ENCODE peak calls at places on chromosome 1, in seven cellular contexts. Q is OCI-LY7, P is SK-N-SH, E is HCT116, Z is astrocyte, U is PC-9, G is GM23338. F is an unnamed sample.
A peak's percentile ranks its signal among the peaks of the same experiment; 100 is the strongest.

GRCh38 chr1:218665216-218665615 is 320.1 kb downstream of the TGFB2 start:
- DNase-seq in Q (no peak), P (no peak), E (no peak), Z (peak; percentile 84), U (no peak), G (no peak), F (peak; percentile 48)

GRCh38 chr1:169475806-169476205 is 9.9 kb downstream of the SLC19A2 start:
- DNase-seq in Q (no peak), P (no peak), E (no peak), Z (no peak), U (no peak), G (no peak), F (no peak)

GRCh38 chr1:240621249-240621648 is 9.3 kb upstream of the GREM2 start:
- DNase-seq in Q (no peak), P (no peak), E (no peak), Z (peak; percentile 78), U (no peak), G (peak; percentile 27), F (no peak)

GRCh38 chr1:111225717-111226400 is 1.7 kb upstream of the CHI3L2 start:
- DNase-seq in Q (no peak), P (no peak), E (no peak), Z (peak; percentile 51), U (no peak), G (no peak), F (no peak)

GRCh38 chr1:110513511-110513910 is 5.5 kb downstream of the KCNA10 start:
- DNase-seq in Q (no peak), P (no peak), E (no peak), Z (no peak), U (no peak), G (peak; percentile 44), F (peak; percentile 11)

GRCh38 chr1:193614817-193615216 is 428.4 kb upstream of the B3GALT2 start:
- DNase-seq in Q (no peak), P (no peak), E (peak; percentile 37), Z (peak; percentile 44), U (no peak), G (no peak), F (peak; percentile 46)

GRCh38 chr1:56418047-56418680 is 161.2 kb downstream of the PLPP3 start:
- DNase-seq in Q (no peak), P (no peak), E (no peak), Z (no peak), U (no peak), G (no peak), F (no peak)

GRCh38 chr1:220320709-220321108 is 48.5 kb upstream of the RAB3GAP2 start:
- DNase-seq in Q (no peak), P (no peak), E (no peak), Z (no peak), U (no peak), G (no peak), F (no peak)

GRCh38 chr1:112388436-112388835 is 7.6 kb upstream of the CTTNBP2NL start:
- DNase-seq in Q (no peak), P (no peak), E (no peak), Z (peak; percentile 60), U (peak; percentile 41), G (peak; percentile 32), F (no peak)

GRCh38 chr1:113531321-113531720 is 141.0 kb downstream of the MAGI3 start:
- DNase-seq in Q (no peak), P (no peak), E (no peak), Z (no peak), U (no peak), G (no peak), F (no peak)

DNA sequence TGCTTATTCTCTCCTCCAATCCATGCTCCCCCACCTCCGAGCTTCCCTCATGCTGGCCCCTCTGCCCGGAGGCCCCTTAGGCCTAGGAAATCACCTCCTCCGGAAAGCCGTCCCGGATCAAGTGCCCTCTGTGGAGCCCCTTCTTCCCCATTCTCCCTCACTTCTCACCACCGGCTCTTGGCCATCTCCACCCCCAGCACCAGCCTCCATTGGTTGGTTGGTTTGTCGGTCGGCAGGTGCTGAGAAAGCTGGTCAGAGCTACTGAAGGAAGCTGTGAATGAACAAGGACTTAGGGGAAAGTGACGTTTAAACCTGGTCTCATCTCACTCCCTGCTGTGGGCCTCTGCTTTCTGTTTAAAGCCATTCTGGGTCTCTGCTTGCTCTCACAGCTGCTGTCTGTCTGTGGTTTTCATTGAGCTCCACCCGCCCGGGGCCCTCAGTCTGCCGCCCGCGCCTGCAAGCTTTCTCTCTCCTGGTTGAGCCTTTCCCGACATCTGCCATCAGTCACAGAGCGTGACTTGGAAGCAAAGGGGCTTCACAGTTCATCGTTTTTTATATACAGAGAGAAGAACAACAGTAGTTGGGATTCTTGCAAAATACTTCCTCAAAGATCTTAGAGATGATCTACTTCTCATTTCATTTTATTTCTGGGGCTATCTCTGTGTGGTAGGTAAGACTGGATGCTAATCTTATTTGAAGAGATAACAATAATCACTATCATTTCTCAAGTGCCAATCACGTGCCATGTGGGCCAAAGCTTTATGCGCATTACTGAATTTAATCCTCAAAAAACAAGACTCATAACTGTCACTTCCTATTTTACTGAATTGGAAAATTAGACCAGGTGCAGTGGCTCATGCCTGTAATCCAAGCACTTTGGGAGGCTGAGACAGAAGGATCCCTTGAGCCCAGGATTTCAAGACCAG is 122.0 kb downstream of the KCNN3 start:
- DNase-seq in Q (no peak), P (peak; percentile 78), E (no peak), Z (no peak), U (no peak), G (no peak), F (no peak)
- H2AFZ ChIP-seq in Q (no peak overlapping the region), P (no peak overlapping the region), E (no peak overlapping the region), Z (no peak overlapping the region), U (no peak overlapping the region), G (peak overlapping the region; percentile 59), F (no peak overlapping the region)

DNA sequence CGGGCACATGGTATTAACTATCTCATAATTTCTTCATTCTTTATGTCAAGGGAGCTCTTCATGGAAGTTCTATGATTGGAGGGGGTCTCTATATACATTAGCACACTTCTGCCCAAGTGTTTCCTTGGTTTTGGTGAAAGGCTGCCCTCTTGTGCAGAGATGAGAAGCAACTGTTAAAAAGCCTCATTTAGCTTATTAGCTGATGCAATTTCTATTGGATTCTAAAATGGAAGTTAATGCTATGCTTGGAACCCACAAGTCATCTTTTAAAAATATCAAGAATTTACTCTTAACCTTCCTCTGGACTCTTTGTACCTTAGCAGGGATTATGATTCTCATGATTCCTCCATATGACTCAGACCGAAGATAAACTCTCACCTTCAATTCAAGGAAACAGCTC is 328.9 kb downstream of the PTBP2 start:
- DNase-seq in Q (peak; percentile 1), P (peak; percentile 3), E (peak; percentile 10), Z (peak; percentile 38), U (no peak), G (peak; percentile 61), F (peak; percentile 51)
- TF ChIP-seq CTCF in Q (peak; percentile 15), P (peak; percentile 62), E (peak; percentile 37), Z (peak; percentile 32), U (peak; percentile 38), G (peak; percentile 63), F (peak; percentile 66)

GRCh38 chr1:181483084-181483559 is at the start of gene CACNA1E:
- DNase-seq in Q (no peak), P (no peak), E (no peak), Z (no peak), U (no peak), G (no peak), F (no peak)
- H2AFZ ChIP-seq in Q (no peak within 1 kb of the TSS), P (no peak within 1 kb of the TSS), E (no peak within 1 kb of the TSS), Z (peak within 1 kb of the TSS; percentile 69), U (no peak within 1 kb of the TSS), G (peak within 1 kb of the TSS; percentile 100), F (no peak within 1 kb of the TSS)

DNA sequence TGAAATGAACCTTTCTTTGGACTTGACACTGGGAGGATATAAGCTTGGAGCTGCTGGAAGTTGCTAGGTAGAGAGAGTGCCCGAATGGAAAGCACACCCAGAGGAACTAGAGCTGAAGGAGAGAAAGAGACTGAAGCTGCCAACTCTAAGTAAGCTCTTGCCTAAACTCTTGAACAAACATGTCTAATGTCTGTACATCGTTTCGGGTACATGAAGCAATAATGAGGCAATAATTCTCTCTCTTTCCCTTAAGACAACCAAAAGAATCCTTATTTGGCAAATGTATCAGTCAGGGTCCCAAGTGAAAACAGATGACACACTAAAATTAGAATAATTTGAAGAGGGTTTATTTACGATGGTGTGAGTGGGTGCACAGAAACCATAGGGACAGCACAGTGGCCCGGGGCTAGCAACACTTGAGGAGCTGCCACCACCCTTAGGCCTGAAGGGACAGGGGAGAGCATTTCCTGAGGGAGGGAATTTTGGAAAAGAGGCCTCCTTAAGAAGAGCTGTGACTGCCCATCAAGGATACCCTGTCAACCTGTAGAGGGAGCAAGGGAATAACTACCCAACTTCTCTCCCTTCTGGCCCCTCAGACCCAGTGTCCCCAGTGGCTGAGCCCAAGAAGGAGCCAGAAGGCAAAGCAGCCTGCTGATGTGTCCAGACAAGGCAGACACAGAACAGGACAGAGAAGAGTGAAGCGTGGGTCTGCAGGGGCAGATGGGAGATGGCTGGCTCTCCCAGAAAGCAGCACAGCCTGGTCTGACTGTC is 36.1 kb upstream of the KHDRBS1 start:
- DNase-seq in Q (peak; percentile 55), P (peak; percentile 51), E (peak; percentile 67), Z (no peak), U (peak; percentile 58), G (peak; percentile 93), F (peak; percentile 58)
- TF ChIP-seq CTCF in Q (peak; percentile 71), P (peak; percentile 42), E (peak; percentile 72), Z (no peak), U (peak; percentile 62), G (peak; percentile 65), F (peak; percentile 54)

GRCh38 chr1:28783363-28783762 is 28.6 kb upstream of the OPRD1 start:
- DNase-seq in Q (no peak), P (no peak), E (no peak), Z (no peak), U (no peak), G (no peak), F (no peak)

GRCh38 chr1:28779751-28780150 is 32.2 kb upstream of the OPRD1 start:
- DNase-seq in Q (no peak), P (no peak), E (no peak), Z (no peak), U (no peak), G (no peak), F (no peak)

GRCh38 chr1:28778021-28778420 is 33.9 kb upstream of the OPRD1 start:
- DNase-seq in Q (no peak), P (no peak), E (no peak), Z (no peak), U (no peak), G (no peak), F (no peak)

GRCh38 chr1:28781305-28781704 is 30.7 kb upstream of the OPRD1 start:
- DNase-seq in Q (no peak), P (no peak), E (no peak), Z (no peak), U (no peak), G (no peak), F (no peak)

GRCh38 chr1:28782011-28782410 is 30.0 kb upstream of the OPRD1 start:
- DNase-seq in Q (no peak), P (no peak), E (no peak), Z (no peak), U (no peak), G (no peak), F (no peak)
- H2AFZ ChIP-seq in Q (no peak overlapping the region), P (no peak overlapping the region), E (no peak overlapping the region), Z (no peak overlapping the region), U (no peak overlapping the region), G (no peak overlapping the region), F (no peak overlapping the region)

GRCh38 chr1:231866392-231867331 is 240.1 kb downstream of the DISC1 start:
- DNase-seq in Q (peak; percentile 64), P (peak; percentile 59), E (peak; percentile 23), Z (peak; percentile 43), U (no peak), G (peak; percentile 86), F (peak; percentile 79)
- TF ChIP-seq CTCF in Q (peak; percentile 97), P (peak; percentile 97), E (peak; percentile 70), Z (peak; percentile 90), U (peak; percentile 92), G (peak; percentile 99), F (peak; percentile 99)

F was measured in PC-3.